ENCODE peak calls at places on chromosome 16, in ten cellular contexts. J is NCI-H2081, X is choroid plexus epithelial cell, R is RWPE1, I is LoVo, O is thoracic aorta, P is PC-3, T is substantia nigra, W is left ventricle myocardium inferior, F is pancreas. Q is an unnamed sample.

GRCh38 chr16:10923650-10924214 is 18.5 kb downstream of the DEXI start:
- DNase-seq in J (no peak), W (peak; percentile 83), X (no peak), P (no peak), R (no peak), I (no peak), O (peak; percentile 31), F (peak; percentile 80), T (no peak), Q (no peak)

GRCh38 chr16:12267491-12267890 is 291.0 kb downstream of the SNX29 start:
- DNase-seq in J (no peak), W (no peak), I (no peak), F (no peak), X (no peak), R (no peak), T (no peak), O (no peak), P (no peak), Q (no peak)

GRCh38 chr16:84568066-84568465 is 49.8 kb downstream of the COTL1 start:
- DNase-seq in R (no peak), T (no peak), P (peak; percentile 33), X (no peak), J (no peak), F (no peak), I (no peak), W (no peak), O (no peak), Q (no peak)

GRCh38 chr16:80954985-80955384 is 51.7 kb downstream of the CMC2 start:
- DNase-seq in J (no peak), T (no peak), I (no peak), F (no peak), P (no peak), X (no peak), W (no peak), R (no peak), O (no peak), Q (no peak)

GRCh38 chr16:16015849-16016248 is 66.4 kb downstream of the ABCC1 start:
- DNase-seq in P (no peak), J (no peak), R (no peak), W (no peak), T (no peak), I (no peak), O (no peak), F (no peak), X (no peak), Q (no peak)

GRCh38 chr16:20660325-20660724 is 37.2 kb downstream of the ACSM1 start:
- DNase-seq in P (no peak), R (no peak), F (no peak), J (no peak), I (no peak), O (no peak), T (no peak), W (no peak), X (no peak), Q (no peak)

GRCh38 chr16:57893559-57894389 is 77.2 kb downstream of the CNGB1 start:
- DNase-seq in T (no peak), F (no peak), W (no peak), X (peak; percentile 95), P (peak; percentile 85), R (peak; percentile 75), I (peak; percentile 17), J (no peak), O (no peak), Q (no peak)

GRCh38 chr16:13300066-13300465 is 398.7 kb downstream of the SHISA9 start:
- DNase-seq in X (no peak), O (no peak), W (no peak), F (no peak), P (no peak), I (no peak), T (no peak), J (no peak), R (no peak), Q (no peak)

GRCh38 chr16:57889522-57889921 is 81.4 kb downstream of the CNGB1 start:
- DNase-seq in R (no peak), P (no peak), F (no peak), O (no peak), W (no peak), T (no peak), I (no peak), J (no peak), X (no peak), Q (no peak)

GRCh38 chr16:67278773-67279295 is 498 bp upstream of the PLEKHG4 start:
- DNase-seq in J (no peak), I (peak; percentile 31), R (peak; percentile 58), O (no peak), F (no peak), X (no peak), W (no peak), T (no peak), P (no peak), Q (peak; percentile 84)

GRCh38 chr16:78235168-78235800 is 135.8 kb downstream of the WWOX start:
- DNase-seq in X (peak; percentile 72), O (peak; percentile 13), F (peak; percentile 84), R (peak; percentile 65), P (peak; percentile 75), W (peak; percentile 63), I (peak; percentile 54), T (peak; percentile 15), J (peak; percentile 9), Q (peak; percentile 59)

GRCh38 chr16:58114827-58115825 is 14.1 kb downstream of the CFAP20 start:
- DNase-seq in P (no peak), I (no peak), R (no peak), O (no peak), W (no peak), F (no peak), T (no peak), X (peak; percentile 85), J (no peak), Q (no peak)

GRCh38 chr16:48232459-48233040 is 11.6 kb upstream of the LONP2 start:
- DNase-seq in R (no peak), I (no peak), J (no peak), O (no peak), X (peak; percentile 18), W (no peak), T (no peak), P (peak; percentile 35), F (no peak), Q (no peak)

GRCh38 chr16:56911771-56912541 is 20.0 kb upstream of the HERPUD1 start:
- DNase-seq in J (no peak), X (peak; percentile 54), I (no peak), T (no peak), F (no peak), O (no peak), P (no peak), W (peak; percentile 23), R (no peak), Q (peak; percentile 65)

GRCh38 chr16:16930309-16931000 is 540.3 kb downstream of the XYLT1 start:
- DNase-seq in W (no peak), P (no peak), F (no peak), J (no peak), R (no peak), X (no peak), T (no peak), I (no peak), O (no peak), Q (no peak)

GRCh38 chr16:24419709-24420108 is 119.7 kb upstream of the RBBP6 start:
- DNase-seq in W (no peak), R (no peak), T (no peak), P (no peak), J (no peak), X (no peak), F (no peak), O (no peak), I (no peak), Q (peak; percentile 22)

GRCh38 chr16:72927199-72928088 is 120.5 kb downstream of the ZFHX3 start:
- DNase-seq in I (no peak), O (no peak), F (peak; percentile 87), J (peak; percentile 78), R (peak; percentile 86), P (peak; percentile 96), T (no peak), X (peak; percentile 90), W (no peak), Q (no peak)

GRCh38 chr16:81918927-81919326 is 92.3 kb downstream of the SDR42E1 start:
- DNase-seq in W (no peak), T (no peak), F (no peak), I (no peak), O (no peak), P (no peak), R (no peak), X (no peak), J (no peak), Q (no peak)

GRCh38 chr16:72902276-72902675 is 145.7 kb downstream of the ZFHX3 start:
- DNase-seq in W (no peak), R (no peak), P (no peak), F (no peak), J (no peak), I (no peak), X (no peak), O (no peak), T (no peak), Q (no peak)

GRCh38 chr16:16940351-16940750 is 530.4 kb downstream of the XYLT1 start:
- DNase-seq in T (no peak), O (no peak), F (no peak), P (no peak), W (no peak), R (no peak), I (no peak), J (no peak), X (no peak), Q (peak; percentile 57)

GRCh38 chr16:725463-726187 is 618 bp downstream of the CCDC78 start:
- DNase-seq in O (no peak), F (peak; percentile 80), I (no peak), J (no peak), X (no peak), R (no peak), P (no peak), W (no peak), T (no peak), Q (no peak)

GRCh38 chr16:67415872-67416793 is at the start of gene ZDHHC1:
- DNase-seq in P (peak; percentile 61), X (peak; percentile 67), T (peak; percentile 67), R (peak; percentile 52), O (no peak), I (peak; percentile 50), F (peak; percentile 91), W (peak; percentile 76), J (peak; percentile 13), Q (peak; percentile 98)

GRCh38 chr16:24841291-24841690 is 4.5 kb upstream of the SLC5A11 start:
- DNase-seq in J (no peak), X (no peak), O (no peak), W (no peak), I (no peak), F (no peak), T (no peak), R (no peak), P (peak; percentile 25), Q (no peak)

GRCh38 chr16:87453326-87453725 is 39.5 kb downstream of the ZCCHC14 start:
- DNase-seq in R (no peak), F (no peak), X (no peak), J (no peak), O (no peak), W (no peak), I (no peak), P (no peak), T (no peak), Q (no peak)

GRCh38 chr16:29290631-29291247 is 115.8 kb downstream of the NPIPB11 start:
- DNase-seq in P (peak; percentile 92), T (no peak), F (peak; percentile 98), O (peak; percentile 89), R (peak; percentile 85), J (no peak), I (peak; percentile 94), X (peak; percentile 86), W (peak; percentile 94), Q (peak; percentile 85)

GRCh38 chr16:28845173-28846079 is 722 bp downstream of the TUFM start:
- DNase-seq in T (no peak), W (no peak), P (peak; percentile 62), J (no peak), F (peak; percentile 27), O (no peak), X (peak; percentile 66), I (peak; percentile 55), R (no peak), Q (peak; percentile 69)

GRCh38 chr16:86405319-86405718 is 105.0 kb upstream of the FOXF1 start:
- DNase-seq in I (no peak), P (no peak), R (no peak), F (no peak), T (no peak), X (peak; percentile 23), W (no peak), J (no peak), O (no peak), Q (no peak)

GRCh38 chr16:21990381-21990944 is 10.5 kb downstream of the PDZD9 start:
- DNase-seq in J (no peak), R (no peak), P (no peak), X (no peak), O (no peak), W (no peak), I (no peak), F (no peak), T (no peak), Q (no peak)